ENCODE peak calls at places on chromosomes 13 and 19, in ten cellular contexts. M is Panc1, W is GM23338, R is breast epithelium, G is GM12878, K is stomach, O is spleen, D is transverse colon, I is suprapubic skin, S is HepG2. Z is an unnamed sample.

GRCh38 chr19:6800991-6801396 is 28.5 kb downstream of the VAV1 start:
- DNase-seq in M (peak), W (no peak), R (no peak), G (no peak), K (no peak), O (no peak), D (no peak), I (no peak), S (peak), Z (no peak)

GRCh38 chr13:54593504-54593903 is 1564.9 kb downstream of the OLFM4 start:
- DNase-seq in M (no peak), W (no peak), R (no peak), G (no peak), K (no peak), O (no peak), D (no peak), I (no peak), S (no peak), Z (no peak)

GRCh38 chr13:40271931-40272775 is 394.3 kb downstream of the FOXO1 start:
- DNase-seq in M (no peak), W (no peak), R (peak), G (no peak), K (peak), O (no peak), D (peak), I (peak), S (no peak), Z (no peak)

GRCh38 chr13:54705738-54706137 is 1677.1 kb downstream of the OLFM4 start:
- DNase-seq in M (no peak), W (no peak), R (no peak), G (no peak), K (no peak), O (no peak), D (no peak), I (no peak), S (no peak), Z (no peak)

GRCh38 chr13:100124265-100124664 is 35.4 kb downstream of the PCCA start:
- DNase-seq in M (no peak), W (no peak), R (no peak), G (no peak), K (no peak), O (no peak), D (no peak), I (no peak), S (no peak), Z (no peak)

GRCh38 chr19:41792513-41793413 is 3.6 kb upstream of the CEACAM3 start:
- DNase-seq in M (no peak), W (peak), R (peak), G (no peak), K (peak), O (peak), D (peak), I (no peak), S (peak), Z (peak)

GRCh38 chr13:54162069-54162468 is 1133.5 kb downstream of the OLFM4 start:
- DNase-seq in M (no peak), W (peak), R (no peak), G (no peak), K (no peak), O (no peak), D (no peak), I (no peak), S (no peak), Z (no peak)

GRCh38 chr19:1237027-1237659 is 662 bp downstream of the CBARP start:
- DNase-seq in M (no peak), W (no peak), R (no peak), G (no peak), K (no peak), O (no peak), D (no peak), I (no peak), S (no peak), Z (no peak)

GRCh38 chr19:44696939-44697669 is 1.8 kb upstream of the CEACAM16 start:
- DNase-seq in M (no peak), W (no peak), R (no peak), G (no peak), K (no peak), O (no peak), D (no peak), I (no peak), S (no peak), Z (no peak)

GRCh38 chr13:51966186-51966585 is 45.1 kb downstream of the ATP7B start:
- DNase-seq in M (no peak), W (no peak), R (no peak), G (no peak), K (no peak), O (no peak), D (no peak), I (no peak), S (no peak), Z (no peak)

GRCh38 chr13:102945324-102945815 is 99.5 kb downstream of the ERCC5 start:
- DNase-seq in M (no peak), W (no peak), R (no peak), G (no peak), K (no peak), O (no peak), D (no peak), I (no peak), S (no peak), Z (no peak)

GRCh38 chr19:51044327-51044726 is 9.5 kb upstream of the KLK12 start:
- DNase-seq in M (no peak), W (no peak), R (no peak), G (no peak), K (no peak), O (no peak), D (no peak), I (no peak), S (no peak), Z (no peak)

GRCh38 chr19:1259206-1259872 is 9.8 kb upstream of the CIRBP start:
- DNase-seq in M (no peak), W (peak), R (no peak), G (peak), K (peak), O (peak), D (peak), I (no peak), S (peak), Z (peak)

GRCh38 chr19:8307965-8308866 is at the start of gene CD320:
- DNase-seq in M (peak), W (peak), R (peak), G (peak), K (peak), O (peak), D (peak), I (peak), S (peak), Z (peak)

GRCh38 chr19:823565-824121 is 1.9 kb upstream of the PLPPR3 start:
- DNase-seq in M (no peak), W (no peak), R (peak), G (no peak), K (no peak), O (no peak), D (peak), I (no peak), S (no peak), Z (peak)

GRCh38 chr13:45604892-45605291 is 10.6 kb downstream of the ERICH6B start:
- DNase-seq in M (no peak), W (peak), R (no peak), G (no peak), K (no peak), O (no peak), D (no peak), I (no peak), S (no peak), Z (no peak)

GRCh38 chr19:29568036-29568788 is 37.9 kb upstream of the POP4 start:
- DNase-seq in M (no peak), W (no peak), R (peak), G (no peak), K (no peak), O (no peak), D (no peak), I (peak), S (no peak), Z (no peak)

GRCh38 chr19:7987084-7987768 is 18.2 kb downstream of the ELAVL1 start:
- DNase-seq in M (no peak), W (no peak), R (no peak), G (no peak), K (no peak), O (peak), D (no peak), I (no peak), S (no peak), Z (no peak)

GRCh38 chr13:112998506-112999280 is 29.7 kb downstream of the MCF2L start:
- DNase-seq in M (no peak), W (no peak), R (no peak), G (no peak), K (no peak), O (no peak), D (peak), I (no peak), S (no peak), Z (no peak)

GRCh38 chr13:40980466-40980865 is 38.6 kb downstream of the ELF1 start:
- DNase-seq in M (no peak), W (no peak), R (no peak), G (no peak), K (no peak), O (no peak), D (no peak), I (no peak), S (no peak), Z (no peak)

GRCh38 chr13:40233731-40234195 is 432.7 kb downstream of the FOXO1 start:
- DNase-seq in M (no peak), W (no peak), R (no peak), G (no peak), K (no peak), O (no peak), D (no peak), I (no peak), S (no peak), Z (no peak)

GRCh38 chr13:98507060-98507797 is 69.7 kb downstream of the STK24 start:
- DNase-seq in M (no peak), W (peak), R (peak), G (no peak), K (peak), O (no peak), D (peak), I (no peak), S (peak), Z (no peak)

GRCh38 chr19:49333426-49334288 is 1.5 kb upstream of the CD37 start:
- DNase-seq in M (no peak), W (no peak), R (peak), G (peak), K (peak), O (peak), D (peak), I (peak), S (no peak), Z (peak)

GRCh38 chr19:27794444-27795042 is 1418.4 kb downstream of the UQCRFS1 start:
- DNase-seq in M (no peak), W (peak), R (no peak), G (no peak), K (no peak), O (peak), D (no peak), I (no peak), S (peak), Z (peak)

GRCh38 chr13:60509601-60510386 is 112.8 kb downstream of the TDRD3 start:
- DNase-seq in M (no peak), W (no peak), R (no peak), G (no peak), K (no peak), O (no peak), D (no peak), I (no peak), S (no peak), Z (no peak)

GRCh38 chr13:109628251-109628699 is 158.1 kb downstream of the IRS2 start:
- DNase-seq in M (peak), W (no peak), R (no peak), G (no peak), K (no peak), O (no peak), D (no peak), I (no peak), S (no peak), Z (no peak)

GRCh38 chr19:16249826-16250434 is 52.2 kb downstream of the AP1M1 start:
- DNase-seq in M (no peak), W (no peak), R (no peak), G (no peak), K (no peak), O (no peak), D (no peak), I (no peak), S (no peak), Z (no peak)

GRCh38 chr19:7199613-7200533 is 94.3 kb downstream of the INSR start:
- DNase-seq in M (no peak), W (no peak), R (no peak), G (no peak), K (peak), O (no peak), D (peak), I (no peak), S (peak), Z (no peak)

GRCh38 chr19:30881281-30881680 is 468.0 kb downstream of the TSHZ3 start:
- DNase-seq in M (no peak), W (no peak), R (no peak), G (no peak), K (no peak), O (no peak), D (no peak), I (no peak), S (no peak), Z (no peak)

GRCh38 chr19:19538077-19538764 is at the start of gene CILP2:
- DNase-seq in M (no peak), W (peak), R (no peak), G (no peak), K (peak), O (no peak), D (peak), I (no peak), S (no peak), Z (no peak)

GRCh38 chr13:31898383-31899071 is 133.0 kb upstream of the FRY start:
- DNase-seq in M (no peak), W (no peak), R (no peak), G (no peak), K (no peak), O (no peak), D (no peak), I (no peak), S (no peak), Z (no peak)

GRCh38 chr13:58018020-58018419 is 386.5 kb downstream of the PCDH17 start:
- DNase-seq in M (no peak), W (no peak), R (no peak), G (no peak), K (no peak), O (no peak), D (no peak), I (no peak), S (no peak), Z (no peak)

GRCh38 chr19:12952488-12953455 is 4.3 kb downstream of the GADD45GIP1 start:
- DNase-seq in M (no peak), W (no peak), R (no peak), G (no peak), K (no peak), O (no peak), D (no peak), I (no peak), S (no peak), Z (no peak)

GRCh38 chr19:1646931-1647663 is 5.3 kb downstream of the TCF3 start:
- DNase-seq in M (no peak), W (no peak), R (no peak), G (no peak), K (no peak), O (no peak), D (no peak), I (no peak), S (no peak), Z (no peak)

GRCh38 chr13:47672982-47673670 is 327.9 kb downstream of the SUCLA2 start:
- DNase-seq in M (no peak), W (no peak), R (no peak), G (no peak), K (no peak), O (no peak), D (no peak), I (no peak), S (no peak), Z (no peak)

GRCh38 chr13:49235856-49236431 is 11.8 kb upstream of the CDADC1 start:
- DNase-seq in M (no peak), W (no peak), R (no peak), G (no peak), K (no peak), O (no peak), D (no peak), I (no peak), S (no peak), Z (no peak)

GRCh38 chr13:50071399-50071798 is 56.2 kb downstream of the KCNRG start:
- DNase-seq in M (no peak), W (no peak), R (no peak), G (no peak), K (no peak), O (no peak), D (no peak), I (no peak), S (no peak), Z (no peak)

DNA sequence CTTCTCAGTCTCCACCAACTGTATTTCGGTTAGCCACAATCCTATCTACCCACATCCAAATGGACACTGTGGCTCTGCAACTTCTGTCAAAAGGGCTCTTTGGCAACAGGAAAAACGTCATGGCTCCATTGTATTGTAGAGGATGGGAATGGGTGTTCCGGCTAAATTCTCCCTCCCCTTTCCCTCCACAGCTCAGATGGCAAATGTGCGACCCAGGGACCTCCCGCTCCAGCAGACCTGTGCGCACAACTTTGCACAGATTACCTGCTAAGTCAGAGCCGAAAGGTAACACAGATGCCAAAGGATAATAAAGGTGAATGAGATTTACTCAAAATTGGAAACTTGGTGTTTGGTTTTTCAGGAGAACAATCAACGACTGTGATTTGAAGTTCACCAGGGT is 948 bp upstream of the KL start:
- DNase-seq in M (no peak), W (peak), R (no peak), G (no peak), K (no peak), O (no peak), D (no peak), I (no peak), S (no peak), Z (no peak)
- TF ChIP-seq POLR2AphosphoS5 in M (no peak), W (no peak), R (no peak), G (no peak), K (peak), O (peak), D (peak), I (no peak), S (no peak), Z (no peak)

DNA sequence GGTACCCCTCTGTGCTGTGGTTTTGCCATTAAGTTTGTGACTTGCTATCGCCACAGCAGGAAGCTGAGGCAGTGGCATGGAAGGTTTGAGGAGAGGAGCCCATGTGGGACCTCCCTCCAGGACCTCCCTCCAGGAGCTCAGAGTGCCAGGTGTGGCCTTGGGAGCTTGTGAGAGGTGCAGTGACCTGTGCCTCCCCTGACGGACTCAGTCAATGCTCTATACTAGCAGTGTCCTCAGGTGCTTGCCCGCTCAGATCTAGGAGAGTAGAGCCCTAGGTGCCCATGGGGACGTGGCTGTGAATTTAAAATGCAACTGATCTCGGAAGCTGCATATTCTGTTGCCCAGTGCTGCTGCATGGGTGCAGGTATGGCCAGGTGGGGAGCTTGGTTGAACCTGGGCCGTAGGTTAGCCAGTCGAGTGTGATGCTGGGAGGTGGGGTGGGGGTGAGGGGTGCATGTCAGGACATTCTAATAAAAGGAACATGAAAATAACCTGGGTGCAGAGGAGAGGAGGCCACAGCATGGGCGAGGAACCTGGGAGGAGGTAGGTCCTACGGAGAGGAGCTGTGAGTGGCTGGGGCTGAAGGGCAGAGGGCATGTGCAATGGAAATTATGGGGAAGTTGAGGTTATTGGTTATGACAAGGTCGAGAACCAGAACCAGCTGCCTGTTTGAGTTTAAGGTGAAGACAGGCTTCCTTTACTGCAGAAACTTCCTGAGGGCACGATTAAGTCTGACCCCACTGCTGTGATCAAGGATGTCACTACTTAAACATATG is 41.6 kb downstream of the TEX29 start:
- DNase-seq in M (no peak), W (no peak), R (no peak), G (no peak), K (peak), O (peak), D (no peak), I (no peak), S (no peak), Z (no peak)
- H3K4me3 ChIP-seq in M (no peak), W (no peak), R (no peak), G (no peak), K (no peak), O (no peak), D (no peak), I (no peak), S (no peak), Z (no peak)

GRCh38 chr19:55674841-55675660 is at the start of gene EPN1:
- DNase-seq in M (no peak), W (peak), R (peak), G (peak), K (peak), O (peak), D (peak), I (peak), S (peak), Z (peak)
- TF ChIP-seq POLR2AphosphoS5 in M (peak), W (peak), R (peak), G (peak), K (peak), O (peak), D (peak), I (peak), S (peak), Z (peak)

DNA sequence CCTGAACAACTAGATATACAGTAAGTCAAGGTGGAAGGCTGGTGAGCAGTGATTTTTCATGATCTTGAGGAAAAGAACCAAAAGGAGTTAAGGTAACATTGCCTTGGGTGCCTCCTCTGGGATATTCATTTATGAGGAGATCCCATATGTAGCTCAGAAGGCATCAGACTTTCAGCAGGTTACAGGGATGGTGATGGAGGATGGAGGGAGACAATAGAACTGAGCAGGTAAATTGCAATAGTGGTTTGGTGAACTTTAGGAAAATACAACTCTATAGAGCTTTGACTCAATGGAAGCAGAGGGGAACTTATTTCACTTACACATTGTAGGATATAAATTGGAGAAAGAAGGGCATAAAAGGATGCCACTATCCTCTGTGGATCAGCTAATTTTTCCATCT is 243.4 kb upstream of the SPRY2 start:
- DNase-seq in M (no peak), W (no peak), R (no peak), G (no peak), K (no peak), O (no peak), D (no peak), I (no peak), S (no peak), Z (no peak)
- H3K4me3 ChIP-seq in M (no peak), W (no peak), R (no peak), G (no peak), K (no peak), O (no peak), D (no peak), I (no peak), S (no peak), Z (no peak)

GRCh38 chr19:47309608-47310007 is at the start of gene C5AR1:
- DNase-seq in M (no peak), W (no peak), R (no peak), G (no peak), K (no peak), O (peak), D (peak), I (no peak), S (no peak), Z (no peak)
- TF ChIP-seq POLR2AphosphoS5 in M (no peak), W (no peak), R (no peak), G (no peak), K (no peak), O (peak), D (peak), I (no peak), S (no peak), Z (no peak)

Z was measured in HL-60.